ENCODE peak calls at places on chromosomes 2 and 18, in ten cellular contexts. D is activated CD8-positive, alpha-beta memory T cell treated with anti-CD3 and anti-CD28 coated beads for 48 hours; G is endothelial cell; J is hypothalamus; W is cardiac muscle cell; A is MV-4-11; H is kidney glomerular epithelial cell; B is NCI-H1417; V is GM23338; C is lower lobe of right lung. K is an unnamed sample.

GRCh38 chr2:202237787-202238233 is 587 bp downstream of the SUMO1 start:
- DNase-seq in D (peak), G (peak), J (peak), W (peak), A (no peak), H (peak), B (peak), V (peak), C (peak), K (peak)

GRCh38 chr2:172350844-172351480 is 76.4 kb upstream of the ITGA6 start:
- DNase-seq in D (no peak), G (no peak), J (peak), W (no peak), A (peak), H (no peak), B (no peak), V (no peak), C (peak), K (no peak)

GRCh38 chr2:175441361-175441760 is 259.9 kb upstream of the ATP5MC3 start:
- DNase-seq in D (no peak), G (no peak), J (no peak), W (peak), A (no peak), H (no peak), B (peak), V (no peak), C (no peak), K (no peak)

GRCh38 chr2:174158003-174158402 is 90.3 kb downstream of the OLA1 start:
- DNase-seq in D (no peak), G (peak), J (no peak), W (peak), A (peak), H (peak), B (peak), V (peak), C (no peak), K (peak)

GRCh38 chr2:235091421-235091820 is 139.6 kb downstream of the SH3BP4 start:
- DNase-seq in D (no peak), G (no peak), J (no peak), W (no peak), A (no peak), H (no peak), B (no peak), V (no peak), C (no peak), K (no peak)

GRCh38 chr2:220051716-220052115 is 424.3 kb downstream of the SLC4A3 start:
- DNase-seq in D (no peak), G (no peak), J (no peak), W (no peak), A (no peak), H (no peak), B (no peak), V (no peak), C (no peak), K (no peak)

GRCh38 chr2:8850845-8851244 is 13.4 kb upstream of the KIDINS220 start:
- DNase-seq in D (no peak), G (no peak), J (no peak), W (no peak), A (no peak), H (no peak), B (no peak), V (no peak), C (no peak), K (no peak)

GRCh38 chr2:117850015-117850414 is 35.5 kb downstream of the DDX18 start:
- DNase-seq in D (no peak), G (no peak), J (no peak), W (no peak), A (no peak), H (no peak), B (no peak), V (peak), C (no peak), K (no peak)

GRCh38 chr2:134119117-134119671 is 134.7 kb upstream of the MGAT5 start:
- DNase-seq in D (no peak), G (no peak), J (no peak), W (no peak), A (peak), H (no peak), B (peak), V (no peak), C (no peak), K (no peak)

GRCh38 chr2:9993490-9994165 is 42.1 kb downstream of the GRHL1 start:
- DNase-seq in D (no peak), G (no peak), J (no peak), W (no peak), A (no peak), H (no peak), B (no peak), V (no peak), C (no peak), K (no peak)

GRCh38 chr2:114400890-114401289 is 41.6 kb upstream of the DPP10 start:
- DNase-seq in D (no peak), G (no peak), J (no peak), W (no peak), A (peak), H (no peak), B (no peak), V (no peak), C (no peak), K (no peak)

GRCh38 chr18:38868757-38869156 is 1303.2 kb upstream of the CELF4 start:
- DNase-seq in D (no peak), G (no peak), J (no peak), W (peak), A (no peak), H (no peak), B (no peak), V (no peak), C (no peak), K (no peak)

GRCh38 chr2:128378231-128379020 is 59.8 kb upstream of the HS6ST1 start:
- DNase-seq in D (no peak), G (no peak), J (no peak), W (no peak), A (no peak), H (no peak), B (no peak), V (no peak), C (peak), K (no peak)

GRCh38 chr2:181384923-181385322 is 72.3 kb upstream of the ITGA4 start:
- DNase-seq in D (no peak), G (no peak), J (no peak), W (no peak), A (no peak), H (no peak), B (no peak), V (no peak), C (no peak), K (no peak)

GRCh38 chr2:85516649-85517389 is 22.1 kb upstream of the MAT2A start:
- DNase-seq in D (no peak), G (no peak), J (no peak), W (no peak), A (peak), H (no peak), B (no peak), V (no peak), C (no peak), K (no peak)

GRCh38 chr18:48974304-48975220 is 23.8 kb upstream of the SMAD7 start:
- DNase-seq in D (no peak), G (peak), J (no peak), W (peak), A (no peak), H (no peak), B (peak), V (no peak), C (no peak), K (no peak)

GRCh38 chr2:131038258-131039100 is 54.8 kb downstream of the FAM168B start:
- DNase-seq in D (no peak), G (no peak), J (no peak), W (no peak), A (no peak), H (no peak), B (no peak), V (no peak), C (peak), K (no peak)

GRCh38 chr18:48839819-48840490 is 110.8 kb downstream of the SMAD7 start:
- DNase-seq in D (no peak), G (no peak), J (no peak), W (no peak), A (no peak), H (no peak), B (no peak), V (no peak), C (peak), K (no peak)